ENCODE peak calls at places on chromosomes 11 and 22, in four cellular contexts. One of them, this sample, is unnamed.

GRCh38 chr11:2892215-2893020 is 6.8 kb upstream of the CDKN1C start:
- DNase-seq in pancreas: peak; percentile 64
- DNase-seq in C1 segment of cervical spinal cord: no peak
- DNase-seq in WTC11: peak; percentile 84
- DNase-seq in this sample: peak; percentile 49

GRCh38 chr22:45579306-45579705 is 76.6 kb downstream of the FBLN1 start:
- DNase-seq in pancreas: no peak
- DNase-seq in C1 segment of cervical spinal cord: no peak
- DNase-seq in WTC11: no peak
- DNase-seq in this sample: no peak

GRCh38 chr11:44066732-44067131 is 662 bp downstream of the ACCS start:
- DNase-seq in pancreas: peak; percentile 32
- DNase-seq in C1 segment of cervical spinal cord: no peak
- DNase-seq in WTC11: no peak
- DNase-seq in this sample: peak; percentile 66

GRCh38 chr11:126312903-126313460 is 9.1 kb downstream of the DCPS start:
- DNase-seq in pancreas: no peak
- DNase-seq in C1 segment of cervical spinal cord: no peak
- DNase-seq in WTC11: no peak
- DNase-seq in this sample: no peak

GRCh38 chr11:112826788-112827187 is 134.4 kb upstream of the NCAM1 start:
- DNase-seq in pancreas: no peak
- DNase-seq in C1 segment of cervical spinal cord: no peak
- DNase-seq in WTC11: no peak
- DNase-seq in this sample: no peak

GRCh38 chr11:72556433-72556832 is 117.8 kb downstream of the PDE2A start:
- DNase-seq in pancreas: no peak
- DNase-seq in C1 segment of cervical spinal cord: no peak
- DNase-seq in WTC11: no peak
- DNase-seq in this sample: no peak

GRCh38 chr22:37140686-37141323 is 8.9 kb downstream of the IL2RB start:
- DNase-seq in pancreas: no peak
- DNase-seq in C1 segment of cervical spinal cord: no peak
- DNase-seq in WTC11: no peak
- DNase-seq in this sample: no peak

GRCh38 chr11:86761978-86762377 is 38.4 kb upstream of the PRSS23 start:
- DNase-seq in pancreas: no peak
- DNase-seq in C1 segment of cervical spinal cord: no peak
- DNase-seq in WTC11: no peak
- DNase-seq in this sample: peak; percentile 60

GRCh38 chr22:31134688-31135087 is 5.6 kb downstream of the PLA2G3 start:
- DNase-seq in pancreas: no peak
- DNase-seq in C1 segment of cervical spinal cord: no peak
- DNase-seq in WTC11: no peak
- DNase-seq in this sample: no peak

GRCh38 chr11:35079581-35079980 is 59.4 kb upstream of the CD44 start:
- DNase-seq in pancreas: no peak
- DNase-seq in C1 segment of cervical spinal cord: no peak
- DNase-seq in WTC11: no peak
- DNase-seq in this sample: no peak

GRCh38 chr11:65043881-65044501 is 3.0 kb downstream of the SAC3D1 start:
- DNase-seq in pancreas: no peak
- DNase-seq in C1 segment of cervical spinal cord: no peak
- DNase-seq in WTC11: no peak
- DNase-seq in this sample: no peak

GRCh38 chr11:28058333-28058732 is 49.6 kb downstream of the KIF18A start:
- DNase-seq in pancreas: no peak
- DNase-seq in C1 segment of cervical spinal cord: no peak
- DNase-seq in WTC11: no peak
- DNase-seq in this sample: no peak

GRCh38 chr11:123357990-123358827 is 71.9 kb upstream of the GRAMD1B start:
- DNase-seq in pancreas: no peak
- DNase-seq in C1 segment of cervical spinal cord: no peak
- DNase-seq in WTC11: peak; percentile 38
- DNase-seq in this sample: peak; percentile 12

GRCh38 chr11:46278387-46279173 is 1.1 kb downstream of the CREB3L1 start:
- DNase-seq in pancreas: peak; percentile 82
- DNase-seq in C1 segment of cervical spinal cord: no peak
- DNase-seq in WTC11: peak; percentile 83
- DNase-seq in this sample: no peak

GRCh38 chr11:118353084-118353710 is 6.2 kb upstream of the UBE4A start:
- DNase-seq in pancreas: no peak
- DNase-seq in C1 segment of cervical spinal cord: no peak
- DNase-seq in WTC11: no peak
- DNase-seq in this sample: peak; percentile 15

GRCh38 chr22:46538816-46539163 is 1.4 kb upstream of the CELSR1 start:
- DNase-seq in pancreas: no peak
- DNase-seq in C1 segment of cervical spinal cord: no peak
- DNase-seq in WTC11: no peak
- DNase-seq in this sample: peak; percentile 76

GRCh38 chr11:110160016-110160415 is 66.8 kb downstream of the ZC3H12C start:
- DNase-seq in pancreas: no peak
- DNase-seq in C1 segment of cervical spinal cord: no peak
- DNase-seq in WTC11: no peak
- DNase-seq in this sample: no peak

GRCh38 chr11:128463386-128463829 is 124.0 kb downstream of the ETS1 start:
- DNase-seq in pancreas: no peak
- DNase-seq in C1 segment of cervical spinal cord: no peak
- DNase-seq in WTC11: no peak
- DNase-seq in this sample: no peak

GRCh38 chr11:133082453-133082781 is 449.9 kb downstream of the OPCML start:
- DNase-seq in pancreas: peak; percentile 71
- DNase-seq in C1 segment of cervical spinal cord: no peak
- DNase-seq in WTC11: peak; percentile 59
- DNase-seq in this sample: no peak

GRCh38 chr11:112734207-112734606 is 227.0 kb upstream of the NCAM1 start:
- DNase-seq in pancreas: no peak
- DNase-seq in C1 segment of cervical spinal cord: no peak
- DNase-seq in WTC11: peak; percentile 52
- DNase-seq in this sample: peak; percentile 24

GRCh38 chr11:9776203-9776602 is 112.3 kb downstream of the SWAP70 start:
- DNase-seq in pancreas: no peak
- DNase-seq in C1 segment of cervical spinal cord: no peak
- DNase-seq in WTC11: no peak
- DNase-seq in this sample: no peak

GRCh38 chr11:86292912-86293606 is 9.0 kb upstream of the HIKESHI start:
- DNase-seq in pancreas: no peak
- DNase-seq in C1 segment of cervical spinal cord: no peak
- DNase-seq in WTC11: no peak
- DNase-seq in this sample: no peak

GRCh38 chr11:99234534-99234933 is 213.8 kb downstream of the CNTN5 start:
- DNase-seq in pancreas: no peak
- DNase-seq in C1 segment of cervical spinal cord: no peak
- DNase-seq in WTC11: no peak
- DNase-seq in this sample: no peak

GRCh38 chr11:14073821-14074529 is 111.5 kb downstream of the SPON1 start:
- DNase-seq in pancreas: no peak
- DNase-seq in C1 segment of cervical spinal cord: no peak
- DNase-seq in WTC11: no peak
- DNase-seq in this sample: no peak

GRCh38 chr11:96187779-96188624 is 155.0 kb downstream of the MAML2 start:
- DNase-seq in pancreas: no peak
- DNase-seq in C1 segment of cervical spinal cord: no peak
- DNase-seq in WTC11: no peak
- DNase-seq in this sample: no peak

This sample was measured in foreskin melanocyte.